ENCODE peak calls at places on chromosome 5, in four cellular contexts. P, Y, I and Z are unnamed samples.

GRCh38 chr5:2188137-2188536 is 305.4 kb upstream of the IRX4 start:
- DNase-seq in Y (no peak), P (no peak), I (no peak), Z (no peak)

GRCh38 chr5:112366987-112367386 is 52.1 kb downstream of the EPB41L4A start:
- DNase-seq in I (no peak), Y (no peak), P (no peak), Z (peak)

GRCh38 chr5:138334867-138335447 is 3.1 kb upstream of the FAM53C start:
- DNase-seq in Y (peak), P (no peak), I (no peak), Z (no peak)

GRCh38 chr5:134512661-134512999 is 12.8 kb upstream of the JADE2 start:
- DNase-seq in Y (no peak), I (no peak), P (peak), Z (no peak)

GRCh38 chr5:105506692-105507277 is 1944.2 kb upstream of the NUDT12 start:
- DNase-seq in P (peak), Y (peak), I (no peak), Z (peak)

GRCh38 chr5:59193616-59194319 is 610.9 kb downstream of the RAB3C start:
- DNase-seq in Y (peak), P (peak), I (no peak), Z (peak)

GRCh38 chr5:137075163-137075970 is 423.8 kb downstream of the SPOCK1 start:
- DNase-seq in P (peak), I (peak), Y (peak), Z (peak)

GRCh38 chr5:97009212-97009898 is 73.5 kb downstream of the LNPEP start:
- DNase-seq in Y (no peak), I (no peak), P (no peak), Z (peak)

GRCh38 chr5:163649522-163649921 is 144.1 kb downstream of the MAT2B start:
- DNase-seq in I (no peak), P (no peak), Y (peak), Z (peak)

GRCh38 chr5:173882632-173883031 is 5.5 kb upstream of the CPEB4 start:
- DNase-seq in I (no peak), P (peak), Y (peak), Z (no peak)

GRCh38 chr5:66596791-66597757 is 881 bp downstream of the MAST4 start:
- DNase-seq in P (peak), I (peak), Y (no peak), Z (peak)

GRCh38 chr5:132471944-132472343 is 18.6 kb downstream of the IRF1 start:
- DNase-seq in I (no peak), Y (no peak), P (peak), Z (peak)

GRCh38 chr5:143172736-143173135 is 230.8 kb downstream of the NR3C1 start:
- DNase-seq in P (no peak), Y (no peak), I (no peak), Z (no peak)
- H2AK5ac ChIP-seq in P (no peak), Y (no peak), I (no peak), Z (peak)

GRCh38 chr5:170283296-170283695 is 14.3 kb downstream of the LCP2 start:
- DNase-seq in I (no peak), Y (no peak), P (no peak), Z (no peak)
- H3K4me3 ChIP-seq in I (no peak), Y (no peak), P (no peak), Z (no peak)

DNA sequence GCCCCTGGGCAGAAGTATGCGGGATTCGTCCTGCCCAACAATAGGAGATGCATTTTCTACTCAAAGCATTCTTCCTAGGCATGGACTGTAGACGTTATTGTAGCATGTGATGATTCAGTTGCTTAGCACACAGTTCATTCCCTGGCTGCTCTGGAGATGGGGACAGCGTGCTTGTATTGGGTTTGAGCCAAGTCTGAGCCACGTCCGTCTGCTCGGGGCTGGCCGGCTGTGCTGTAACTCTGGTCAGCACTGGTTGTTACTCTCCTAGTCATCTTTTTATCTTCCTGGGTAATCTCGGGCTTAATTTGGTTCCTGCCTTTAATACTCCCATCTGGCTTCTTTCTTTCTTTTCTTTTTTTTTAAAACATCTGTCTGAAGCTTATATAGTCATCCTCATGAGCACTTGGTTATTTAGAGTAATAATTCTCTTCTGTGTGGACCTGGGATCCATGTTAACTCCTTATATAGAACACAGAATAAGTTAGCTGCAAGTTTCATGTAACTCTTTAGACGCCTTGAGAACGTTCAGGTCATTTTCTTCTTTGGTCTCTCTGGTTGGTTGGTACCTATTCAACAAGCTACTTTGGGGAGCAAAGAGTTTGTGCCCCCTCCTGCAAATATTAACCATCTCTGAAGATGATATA is 118.8 kb upstream of the RPS23 start:
- DNase-seq in P (no peak), Y (peak), I (no peak), Z (peak)
- H2AFZ ChIP-seq in P (no peak), Y (no peak), I (peak), Z (no peak)

DNA sequence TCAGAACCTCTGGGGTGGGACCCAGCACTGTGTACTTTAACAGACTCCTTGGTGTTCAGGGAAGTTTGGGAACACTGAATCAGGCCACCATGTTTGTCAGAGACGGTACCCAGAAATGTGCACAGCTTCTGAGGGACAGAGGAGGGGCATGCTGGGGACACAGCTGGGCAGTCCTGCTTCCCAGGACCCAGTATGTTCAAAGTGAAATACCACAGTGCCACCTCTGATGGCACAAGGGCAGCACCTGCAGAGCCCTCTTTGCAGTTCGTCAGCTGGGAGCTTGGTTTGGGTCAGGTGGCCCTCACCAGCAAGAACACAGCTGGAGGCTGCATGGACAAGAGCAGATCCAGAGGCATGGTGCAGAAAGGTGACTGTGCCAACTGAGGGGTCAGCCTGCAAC is 51.2 kb downstream of the NDST1 start:
- DNase-seq in Y (no peak), I (no peak), P (no peak), Z (no peak)
- H2AK5ac ChIP-seq in Y (no peak), I (no peak), P (no peak), Z (no peak)

DNA sequence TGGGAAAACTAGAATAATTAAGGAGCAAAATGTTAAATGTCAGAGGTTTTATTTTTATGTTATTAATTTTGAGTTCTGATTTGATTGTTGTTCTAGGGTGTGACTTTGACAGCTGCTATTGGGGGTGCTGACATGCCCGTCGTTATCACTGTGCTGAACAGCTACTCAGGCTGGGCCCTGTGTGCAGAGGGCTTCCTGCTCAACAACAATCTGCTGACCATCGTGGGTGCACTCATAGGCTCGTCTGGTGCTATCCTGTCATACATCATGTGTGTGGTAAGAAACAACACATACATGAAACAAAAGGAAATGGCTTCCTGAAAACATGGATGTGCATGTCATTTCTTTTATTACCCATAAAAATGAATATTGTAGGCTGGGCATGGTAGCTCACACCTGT is 56.1 kb downstream of the NNT start:
- DNase-seq in P (no peak), I (no peak), Y (no peak), Z (no peak)
- H3K4me3 ChIP-seq in P (no peak), I (no peak), Y (no peak), Z (no peak)

GRCh38 chr5:103624035-103624461 is 61.5 kb upstream of the NUDT12 start:
- DNase-seq in Y (peak), I (no peak), P (no peak), Z (peak)

GRCh38 chr5:103617913-103618312 is 55.3 kb upstream of the NUDT12 start:
- DNase-seq in I (no peak), Y (no peak), P (no peak), Z (no peak)

GRCh38 chr5:103624748-103625147 is 62.2 kb upstream of the NUDT12 start:
- DNase-seq in Y (peak), I (no peak), P (no peak), Z (peak)

GRCh38 chr5:103620851-103621547 is 58.4 kb upstream of the NUDT12 start:
- DNase-seq in Y (no peak), P (no peak), I (no peak), Z (no peak)

DNA sequence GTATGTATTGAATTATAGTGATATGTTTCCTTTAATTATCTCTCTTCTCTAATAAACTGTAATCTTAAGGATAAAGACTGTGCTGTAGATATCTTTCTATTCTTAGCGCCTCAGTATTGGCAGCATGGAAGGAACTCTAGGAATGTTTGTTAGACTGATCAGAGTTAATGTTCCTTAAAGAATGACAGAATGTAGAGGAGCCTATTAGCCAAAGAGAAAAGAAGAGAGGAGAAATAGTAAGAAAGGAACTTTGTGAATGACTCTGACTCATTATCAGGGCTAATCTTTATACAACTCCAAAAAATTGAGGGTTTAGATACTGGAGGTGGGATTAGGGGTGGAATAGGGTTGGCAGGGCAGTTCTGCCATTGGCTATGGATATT is 59.0 kb upstream of the NUDT12 start:
- DNase-seq in I (no peak), Y (no peak), P (no peak), Z (peak)
- H2AFZ ChIP-seq in I (no peak), Y (no peak), P (no peak), Z (no peak)